ENCODE peak calls at places on chromosomes 13 and 19, in eight cellular contexts. R is activated naive CD8-positive, alpha-beta T cell treated with anti-CD3 and anti-CD28 coated beads, Interleukin-2, amount 50 U/mL, for 24 hours; S is T-helper 1 cell; A is cortex of kidney; L is stimulated activated CD8-positive, alpha-beta memory T cell treated with anti-CD3 and anti-CD28 coated beads, Interleukin-15, amount 100 ng/mL, for 48 hours; H is activated CD8-positive, alpha-beta T cell treated with anti-CD3 and anti-CD28 coated beads for 36 hours; N is GM03348; O is nucleus accumbens. X is an unnamed sample.

GRCh38 chr19:10431254-10431942 is 11.1 kb downstream of the PDE4A start:
- DNase-seq in L (no peak), N (peak), R (peak), H (peak), S (no peak), O (no peak), A (no peak), X (peak)

GRCh38 chr19:39223703-39224279 is 19.7 kb upstream of the SYCN start:
- DNase-seq in H (peak), L (no peak), N (peak), S (no peak), R (peak), A (no peak), O (no peak), X (peak)

GRCh38 chr13:85148009-85148408 is 651.2 kb downstream of the SLITRK6 start:
- DNase-seq in L (no peak), N (no peak), S (no peak), R (no peak), H (no peak), A (no peak), O (no peak), X (no peak)

GRCh38 chr13:33642374-33643065 is 175.4 kb upstream of the RFC3 start:
- DNase-seq in R (no peak), H (no peak), S (no peak), L (no peak), A (no peak), O (no peak), N (peak), X (peak)

GRCh38 chr13:37870489-37870845 is 895 bp upstream of the TRPC4 start:
- DNase-seq in S (no peak), H (no peak), A (no peak), O (no peak), N (no peak), L (no peak), R (no peak), X (no peak)

GRCh38 chr13:110388141-110388943 is 81.3 kb downstream of the COL4A2 start:
- DNase-seq in O (no peak), R (no peak), S (no peak), L (no peak), N (peak), H (no peak), A (no peak), X (peak)

GRCh38 chr19:18966304-18966703 is 25.3 kb upstream of the HOMER3 start:
- DNase-seq in H (no peak), O (no peak), S (no peak), R (no peak), N (no peak), A (no peak), L (no peak), X (no peak)

GRCh38 chr13:111253334-111253872 is 67.0 kb upstream of the TEX29 start:
- DNase-seq in L (no peak), A (no peak), O (no peak), H (no peak), R (no peak), S (no peak), N (peak), X (peak)

GRCh38 chr19:57566396-57567256 is 7.0 kb upstream of the ZNF550 start:
- DNase-seq in A (no peak), O (no peak), H (peak), S (no peak), N (no peak), L (no peak), R (no peak), X (no peak)

GRCh38 chr13:31797154-31797775 is 57.9 kb downstream of the RXFP2 start:
- DNase-seq in L (no peak), O (no peak), A (no peak), S (no peak), N (peak), R (no peak), H (no peak), X (peak)

X was measured in AG20443.